ENCODE peak calls at places on chromosomes 4 and X, in five cellular contexts. One of them, this sample, is unnamed.

GRCh38 chrX:1153940-1154339 is 58.5 kb downstream of the CRLF2 start:
- DNase-seq in H1: peak; percentile 32
- DNase-seq in K562: no peak
- DNase-seq in HepG2: no peak
- DNase-seq in GM12891: no peak
- DNase-seq in this sample: no peak

GRCh38 chrX:110201799-110202198 is 116.1 kb downstream of the AMMECR1 start:
- DNase-seq in GM12891: no peak
- DNase-seq in K562: no peak
- DNase-seq in HepG2: no peak
- DNase-seq in H1: no peak
- DNase-seq in this sample: no peak

GRCh38 chrX:129361566-129361965 is 161.7 kb downstream of the SMARCA1 start:
- DNase-seq in H1: no peak
- DNase-seq in GM12891: no peak
- DNase-seq in HepG2: no peak
- DNase-seq in K562: no peak
- DNase-seq in this sample: no peak

GRCh38 chr4:67456577-67457196 is 88.6 kb downstream of the CENPC start:
- DNase-seq in GM12891: no peak
- DNase-seq in H1: no peak
- DNase-seq in HepG2: no peak
- DNase-seq in K562: peak; percentile 38
- DNase-seq in this sample: no peak

GRCh38 chr4:157300678-157301077 is 80.2 kb downstream of the GRIA2 start:
- DNase-seq in H1: no peak
- DNase-seq in K562: no peak
- DNase-seq in GM12891: no peak
- DNase-seq in HepG2: no peak
- DNase-seq in this sample: no peak

GRCh38 chr4:182495111-182495510 is 251.9 kb downstream of the TENM3 start:
- DNase-seq in H1: no peak
- DNase-seq in K562: no peak
- DNase-seq in GM12891: no peak
- DNase-seq in HepG2: no peak
- DNase-seq in this sample: no peak

GRCh38 chr4:38306482-38307071 is 346.4 kb downstream of the PTTG2 start:
- DNase-seq in K562: no peak
- DNase-seq in H1: no peak
- DNase-seq in GM12891: no peak
- DNase-seq in HepG2: no peak
- DNase-seq in this sample: no peak

GRCh38 chrX:123408856-123409737 is 225.0 kb downstream of the GRIA3 start:
- DNase-seq in GM12891: no peak
- DNase-seq in K562: no peak
- DNase-seq in HepG2: no peak
- DNase-seq in H1: no peak
- DNase-seq in this sample: no peak

GRCh38 chrX:24846551-24847170 is 152.9 kb downstream of the POLA1 start:
- DNase-seq in H1: no peak
- DNase-seq in HepG2: no peak
- DNase-seq in K562: no peak
- DNase-seq in GM12891: no peak
- DNase-seq in this sample: no peak

GRCh38 chr4:181662383-181662782 is 580.8 kb upstream of the TENM3 start:
- DNase-seq in GM12891: no peak
- DNase-seq in HepG2: no peak
- DNase-seq in H1: no peak
- DNase-seq in K562: no peak
- DNase-seq in this sample: no peak

GRCh38 chrX:102154218-102154860 is 1.4 kb downstream of the BEX5 start:
- DNase-seq in H1: peak; percentile 48
- DNase-seq in HepG2: no peak
- DNase-seq in GM12891: no peak
- DNase-seq in K562: no peak
- DNase-seq in this sample: no peak

GRCh38 chrX:105190252-105190853 is 30.1 kb downstream of the TEX13A start:
- DNase-seq in K562: peak; percentile 26
- DNase-seq in H1: peak; percentile 50
- DNase-seq in GM12891: no peak
- DNase-seq in HepG2: no peak
- DNase-seq in this sample: no peak

GRCh38 chr4:2432991-2433530 is 14.3 kb downstream of the CFAP99 start:
- DNase-seq in GM12891: no peak
- DNase-seq in HepG2: no peak
- DNase-seq in K562: peak; percentile 80
- DNase-seq in H1: no peak
- DNase-seq in this sample: no peak

GRCh38 chrX:134172588-134173259 is 64.3 kb upstream of the CCDC160 start:
- DNase-seq in HepG2: no peak
- DNase-seq in H1: no peak
- DNase-seq in GM12891: no peak
- DNase-seq in K562: no peak
- DNase-seq in this sample: no peak

GRCh38 chr4:173211838-173212237 is 43.2 kb downstream of the GALNT7 start:
- DNase-seq in GM12891: no peak
- DNase-seq in HepG2: no peak
- DNase-seq in H1: no peak
- DNase-seq in K562: peak; percentile 68
- DNase-seq in this sample: no peak

GRCh38 chr4:2322801-2323200 is 60.9 kb upstream of the MXD4 start:
- DNase-seq in GM12891: no peak
- DNase-seq in H1: no peak
- DNase-seq in K562: no peak
- DNase-seq in HepG2: no peak
- DNase-seq in this sample: no peak

DNA sequence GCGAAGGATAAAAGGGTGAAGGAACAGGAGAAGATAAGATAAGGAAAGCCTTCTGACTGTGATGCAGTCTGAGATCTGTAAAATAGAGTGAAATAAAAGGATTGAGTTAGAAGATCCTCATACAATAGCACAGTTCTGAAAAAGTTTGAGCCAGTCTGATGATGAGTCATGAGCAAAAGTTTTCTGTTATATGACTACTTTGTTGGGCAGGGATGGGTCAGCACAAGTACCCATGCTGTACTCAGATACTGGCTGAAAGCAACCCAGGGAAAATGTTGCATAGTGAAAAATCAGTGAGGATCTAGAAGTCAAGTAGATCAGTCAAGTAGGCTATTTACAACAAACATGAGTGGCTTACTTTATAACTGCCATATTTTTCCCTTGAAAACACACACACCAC is 253.5 kb downstream of the PCDH10 start:
- DNase-seq in K562: no peak
- DNase-seq in HepG2: no peak
- DNase-seq in H1: no peak
- DNase-seq in GM12891: no peak
- DNase-seq in this sample: no peak
- TF ChIP-seq TAF1 in K562: no peak
- TF ChIP-seq TAF1 in HepG2: no peak
- TF ChIP-seq TAF1 in H1: no peak
- TF ChIP-seq TAF1 in GM12891: no peak
- TF ChIP-seq TAF1 in this sample: no peak

GRCh38 chr4:151105454-151106032 is 6.1 kb downstream of the RPS3A start:
- DNase-seq in HepG2: no peak
- DNase-seq in K562: peak; percentile 25
- DNase-seq in H1: no peak
- DNase-seq in GM12891: no peak
- DNase-seq in this sample: no peak
- TF ChIP-seq POLR2AphosphoS5 in HepG2: peak; percentile 64
- TF ChIP-seq POLR2AphosphoS5 in K562: peak; percentile 76
- TF ChIP-seq POLR2AphosphoS5 in H1: peak; percentile 91
- TF ChIP-seq POLR2AphosphoS5 in GM12891: peak; percentile 66
- TF ChIP-seq POLR2AphosphoS5 in this sample: peak; percentile 84

GRCh38 chrX:10176121-10177003 is 19.6 kb downstream of the CLCN4 start:
- DNase-seq in K562: no peak
- DNase-seq in HepG2: no peak
- DNase-seq in H1: no peak
- DNase-seq in GM12891: no peak
- DNase-seq in this sample: no peak

GRCh38 chrX:10177004-10177396 is 20.2 kb downstream of the CLCN4 start:
- DNase-seq in K562: no peak
- DNase-seq in GM12891: no peak
- DNase-seq in HepG2: no peak
- DNase-seq in H1: no peak
- DNase-seq in this sample: no peak

GRCh38 chrX:10177620-10178019 is 20.8 kb downstream of the CLCN4 start:
- DNase-seq in K562: no peak
- DNase-seq in H1: no peak
- DNase-seq in HepG2: no peak
- DNase-seq in GM12891: no peak
- DNase-seq in this sample: no peak

GRCh38 chrX:10175317-10175871 is 18.6 kb downstream of the CLCN4 start:
- DNase-seq in H1: no peak
- DNase-seq in HepG2: no peak
- DNase-seq in GM12891: no peak
- DNase-seq in K562: peak; percentile 54
- DNase-seq in this sample: no peak

DNA sequence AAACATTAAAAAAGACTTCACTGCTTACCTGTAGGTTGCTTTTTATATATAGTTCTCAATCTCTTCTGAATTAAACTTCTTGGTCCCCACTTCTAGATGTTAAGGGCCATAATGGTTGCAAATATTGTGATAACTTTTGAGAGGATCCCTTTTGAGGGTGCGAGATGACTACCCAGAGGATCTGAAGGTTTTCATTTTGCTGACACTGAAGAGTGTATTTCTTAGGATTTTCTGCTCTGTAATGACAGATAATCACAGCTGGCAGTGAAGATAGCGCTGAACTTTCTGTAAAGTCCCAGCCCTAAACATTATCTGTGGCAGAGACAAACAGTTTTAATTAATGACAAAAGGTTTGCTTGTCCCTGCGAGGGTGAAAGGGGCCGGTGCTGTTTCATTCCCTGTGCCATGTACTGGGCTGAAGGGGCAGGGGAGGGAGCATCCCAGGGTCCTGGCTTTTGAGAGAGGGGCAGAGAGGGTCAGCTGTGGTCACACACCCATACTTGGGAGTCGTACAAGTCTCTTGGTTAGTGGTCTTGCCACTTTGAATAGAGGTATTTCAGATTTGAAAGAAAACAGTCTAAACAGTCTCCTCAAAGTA is 22.2 kb downstream of the CLCN4 start:
- DNase-seq in K562: peak; percentile 71
- DNase-seq in H1: no peak
- DNase-seq in HepG2: no peak
- DNase-seq in GM12891: no peak
- DNase-seq in this sample: no peak
- TF ChIP-seq POLR2A in K562: no peak
- TF ChIP-seq POLR2A in H1: no peak
- TF ChIP-seq POLR2A in HepG2: no peak
- TF ChIP-seq POLR2A in GM12891: no peak
- TF ChIP-seq POLR2A in this sample: no peak

GRCh38 chr4:23038626-23039245 is 346.0 kb downstream of the GBA3 start:
- DNase-seq in HepG2: no peak
- DNase-seq in H1: no peak
- DNase-seq in K562: no peak
- DNase-seq in GM12891: no peak
- DNase-seq in this sample: no peak

GRCh38 chr4:23041501-23041900 is 348.8 kb downstream of the GBA3 start:
- DNase-seq in GM12891: no peak
- DNase-seq in K562: no peak
- DNase-seq in HepG2: no peak
- DNase-seq in H1: no peak
- DNase-seq in this sample: no peak

GRCh38 chr4:23036921-23037495 is 344.3 kb downstream of the GBA3 start:
- DNase-seq in K562: no peak
- DNase-seq in H1: no peak
- DNase-seq in HepG2: no peak
- DNase-seq in GM12891: no peak
- DNase-seq in this sample: no peak

GRCh38 chr4:23039813-23040212 is 347.1 kb downstream of the GBA3 start:
- DNase-seq in GM12891: no peak
- DNase-seq in HepG2: no peak
- DNase-seq in H1: no peak
- DNase-seq in K562: no peak
- DNase-seq in this sample: no peak

GRCh38 chr4:23040539-23040938 is 347.8 kb downstream of the GBA3 start:
- DNase-seq in H1: no peak
- DNase-seq in GM12891: no peak
- DNase-seq in K562: no peak
- DNase-seq in HepG2: no peak
- DNase-seq in this sample: no peak
- TF ChIP-seq TAF1 in H1: no peak
- TF ChIP-seq TAF1 in GM12891: no peak
- TF ChIP-seq TAF1 in K562: no peak
- TF ChIP-seq TAF1 in HepG2: no peak
- TF ChIP-seq TAF1 in this sample: no peak

GRCh38 chrX:17425151-17425550 is 50.2 kb downstream of the NHS start:
- DNase-seq in HepG2: no peak
- DNase-seq in H1: no peak
- DNase-seq in GM12891: no peak
- DNase-seq in K562: no peak
- DNase-seq in this sample: no peak
- TF ChIP-seq POLR2AphosphoS5 in HepG2: no peak
- TF ChIP-seq POLR2AphosphoS5 in H1: no peak
- TF ChIP-seq POLR2AphosphoS5 in GM12891: no peak
- TF ChIP-seq POLR2AphosphoS5 in K562: no peak
- TF ChIP-seq POLR2AphosphoS5 in this sample: no peak

GRCh38 chr4:7936963-7937362 is 2.7 kb downstream of the AFAP1 start:
- DNase-seq in GM12891: no peak
- DNase-seq in K562: no peak
- DNase-seq in HepG2: no peak
- DNase-seq in H1: no peak
- DNase-seq in this sample: no peak

GRCh38 chr4:7938513-7939376 is 916 bp downstream of the AFAP1 start:
- DNase-seq in K562: no peak
- DNase-seq in HepG2: no peak
- DNase-seq in GM12891: no peak
- DNase-seq in H1: no peak
- DNase-seq in this sample: no peak

GRCh38 chr4:7941111-7942018 is 1.7 kb upstream of the AFAP1 start:
- DNase-seq in K562: no peak
- DNase-seq in GM12891: no peak
- DNase-seq in H1: no peak
- DNase-seq in HepG2: no peak
- DNase-seq in this sample: no peak

GRCh38 chr4:7942019-7942556 is 2.4 kb upstream of the AFAP1 start:
- DNase-seq in GM12891: no peak
- DNase-seq in K562: no peak
- DNase-seq in HepG2: peak; percentile 52
- DNase-seq in H1: no peak
- DNase-seq in this sample: no peak

DNA sequence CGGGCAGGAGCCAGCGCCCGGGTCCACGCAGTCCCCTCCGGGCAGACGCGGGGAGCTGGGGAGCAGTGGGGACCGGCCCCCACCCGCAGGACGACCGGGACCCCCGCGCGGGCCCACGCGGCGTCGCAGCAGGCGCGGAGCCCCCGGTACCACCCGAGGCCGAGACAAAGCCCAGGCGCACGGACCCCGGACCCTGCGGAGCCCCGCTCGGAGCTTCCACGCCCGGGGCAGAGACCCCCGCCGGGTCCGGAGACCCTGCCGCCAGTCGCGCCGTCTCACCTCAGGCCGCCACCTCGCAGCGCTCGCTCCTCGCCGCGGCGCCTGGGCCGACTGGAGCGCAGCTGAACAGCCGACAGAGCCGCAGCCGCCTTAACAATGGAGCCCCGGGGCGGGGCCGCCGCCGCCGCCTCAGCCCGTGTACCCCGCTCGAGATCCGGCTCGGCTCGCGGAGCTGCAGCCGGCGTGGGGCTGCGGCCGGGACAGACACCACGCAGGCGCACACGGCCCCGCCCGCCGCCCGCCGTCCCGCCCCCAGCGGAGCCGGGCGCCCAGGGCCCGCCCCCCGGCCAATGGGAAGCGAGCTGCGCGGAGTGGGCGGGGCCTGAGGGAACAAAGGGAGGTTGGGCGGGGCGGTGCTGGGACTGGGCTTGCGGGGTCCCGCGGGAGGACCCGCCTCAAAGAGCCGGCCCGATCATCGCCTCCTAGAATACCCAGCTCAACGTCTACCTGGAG is at the start of gene AFAP1:
- DNase-seq in K562: peak; percentile 81
- DNase-seq in H1: peak; percentile 97
- DNase-seq in GM12891: peak; percentile 97
- DNase-seq in HepG2: peak; percentile 66
- DNase-seq in this sample: peak; percentile 94
- TF ChIP-seq POLR2A in K562: no peak
- TF ChIP-seq POLR2A in H1: no peak
- TF ChIP-seq POLR2A in GM12891: no peak
- TF ChIP-seq POLR2A in HepG2: peak; percentile 54
- TF ChIP-seq POLR2A in this sample: no peak

This sample was measured in GM12892.